ENCODE peak calls at places on chromosomes 2 and 18, in four cellular contexts. One of them, this sample, is unnamed.

GRCh38 chr2:241315879-241316700 is at the start of gene SEPTIN2:
- DNase-seq in WTC11: no peak
- DNase-seq in HepG2: peak
- DNase-seq in K562: peak
- DNase-seq in this sample: peak

GRCh38 chr2:18623782-18624181 is 34.4 kb upstream of the NT5C1B start:
- DNase-seq in WTC11: no peak
- DNase-seq in HepG2: no peak
- DNase-seq in K562: no peak
- DNase-seq in this sample: no peak

GRCh38 chr2:78541088-78541450 is 484.4 kb upstream of the REG3G start:
- DNase-seq in WTC11: no peak
- DNase-seq in HepG2: peak
- DNase-seq in K562: no peak
- DNase-seq in this sample: no peak

GRCh38 chr2:105243961-105244360 is 2.4 kb downstream of the GPR45 start:
- DNase-seq in WTC11: peak
- DNase-seq in HepG2: peak
- DNase-seq in K562: peak
- DNase-seq in this sample: peak

GRCh38 chr18:68660355-68661183 is 54.3 kb downstream of the TMX3 start:
- DNase-seq in WTC11: no peak
- DNase-seq in HepG2: peak
- DNase-seq in K562: peak
- DNase-seq in this sample: no peak

GRCh38 chr2:239523944-239524310 is 123.1 kb upstream of the HDAC4 start:
- DNase-seq in WTC11: no peak
- DNase-seq in HepG2: no peak
- DNase-seq in K562: no peak
- DNase-seq in this sample: no peak

GRCh38 chr2:9771481-9772017 is 71.7 kb upstream of the TAF1B start:
- DNase-seq in WTC11: no peak
- DNase-seq in HepG2: peak
- DNase-seq in K562: peak
- DNase-seq in this sample: no peak

GRCh38 chr2:23531280-23531679 is 146.3 kb downstream of the KLHL29 start:
- DNase-seq in WTC11: no peak
- DNase-seq in HepG2: no peak
- DNase-seq in K562: no peak
- DNase-seq in this sample: no peak

GRCh38 chr18:11817229-11817628 is 34.0 kb upstream of the CHMP1B start:
- DNase-seq in WTC11: no peak
- DNase-seq in HepG2: no peak
- DNase-seq in K562: no peak
- DNase-seq in this sample: no peak

GRCh38 chr2:238079874-238080327 is 19.1 kb downstream of the SCLY start:
- DNase-seq in WTC11: no peak
- DNase-seq in HepG2: peak
- DNase-seq in K562: no peak
- DNase-seq in this sample: no peak

GRCh38 chr2:96760036-96760985 is at the start of gene CNNM4:
- DNase-seq in WTC11: peak
- DNase-seq in HepG2: peak
- DNase-seq in K562: peak
- DNase-seq in this sample: peak

GRCh38 chr2:96763511-96764252 is 3.0 kb downstream of the CNNM4 start:
- DNase-seq in WTC11: peak
- DNase-seq in HepG2: peak
- DNase-seq in K562: peak
- DNase-seq in this sample: peak

GRCh38 chr2:96760986-96761832 is 507 bp downstream of the CNNM4 start:
- DNase-seq in WTC11: peak
- DNase-seq in HepG2: peak
- DNase-seq in K562: peak
- DNase-seq in this sample: no peak

GRCh38 chr2:96764253-96764637 is 3.5 kb downstream of the CNNM4 start:
- DNase-seq in WTC11: peak
- DNase-seq in HepG2: no peak
- DNase-seq in K562: no peak
- DNase-seq in this sample: no peak

GRCh38 chr2:96762529-96763253 is 2.0 kb downstream of the CNNM4 start:
- DNase-seq in WTC11: peak
- DNase-seq in HepG2: no peak
- DNase-seq in K562: no peak
- DNase-seq in this sample: no peak
- TF ChIP-seq SP1 in WTC11: no peak
- TF ChIP-seq SP1 in HepG2: no peak
- TF ChIP-seq SP1 in K562: no peak
- TF ChIP-seq SP1 in this sample: no peak

GRCh38 chr18:61582205-61582710 is 249.0 kb downstream of the CDH20 start:
- DNase-seq in WTC11: no peak
- DNase-seq in HepG2: no peak
- DNase-seq in K562: no peak
- DNase-seq in this sample: no peak

GRCh38 chr18:61583548-61583947 is 250.3 kb downstream of the CDH20 start:
- DNase-seq in WTC11: no peak
- DNase-seq in HepG2: no peak
- DNase-seq in K562: no peak
- DNase-seq in this sample: no peak

GRCh38 chr18:61579581-61579980 is 246.4 kb downstream of the CDH20 start:
- DNase-seq in WTC11: no peak
- DNase-seq in HepG2: no peak
- DNase-seq in K562: no peak
- DNase-seq in this sample: no peak

GRCh38 chr18:61580061-61580460 is 246.8 kb downstream of the CDH20 start:
- DNase-seq in WTC11: no peak
- DNase-seq in HepG2: no peak
- DNase-seq in K562: no peak
- DNase-seq in this sample: no peak

DNA sequence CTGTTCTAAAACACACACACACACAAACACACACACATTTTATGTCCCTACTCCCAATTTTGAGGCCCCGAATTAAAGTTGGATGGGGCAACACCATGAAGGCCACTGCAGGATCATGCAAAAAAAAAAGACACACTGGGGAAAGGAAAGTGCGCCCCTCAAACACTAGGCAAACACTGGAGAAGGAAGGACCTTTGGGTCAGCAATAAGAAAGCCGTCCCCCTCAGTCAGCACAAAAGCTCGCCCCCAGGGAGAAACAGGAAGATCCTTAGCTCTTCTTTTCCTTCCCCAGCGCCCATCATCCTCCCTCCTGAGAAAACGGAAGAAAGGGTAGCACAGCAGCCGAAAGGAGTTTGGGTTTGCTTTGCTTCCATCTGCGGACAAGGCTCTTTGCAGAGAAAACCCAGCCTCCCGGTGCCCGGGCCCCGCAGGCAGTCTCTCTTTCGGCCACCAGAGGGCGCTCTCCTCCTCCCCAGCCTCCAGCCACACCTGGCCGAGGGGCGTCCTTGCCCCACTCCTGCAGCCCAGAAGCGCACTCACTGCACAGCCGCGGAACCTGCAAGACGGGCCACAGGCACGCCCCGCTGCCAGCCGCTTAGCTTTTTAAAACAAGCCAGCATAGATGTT is 248.5 kb downstream of the CDH20 start:
- DNase-seq in WTC11: peak
- DNase-seq in HepG2: peak
- DNase-seq in K562: peak
- DNase-seq in this sample: peak
- TF ChIP-seq ELF4 in WTC11: no peak
- TF ChIP-seq ELF4 in HepG2: no peak
- TF ChIP-seq ELF4 in K562: no peak
- TF ChIP-seq ELF4 in this sample: no peak

GRCh38 chr2:111185496-111186022 is 64.8 kb downstream of the BCL2L11 start:
- DNase-seq in WTC11: no peak
- DNase-seq in HepG2: no peak
- DNase-seq in K562: no peak
- DNase-seq in this sample: no peak

GRCh38 chr2:111188681-111189080 is 68.0 kb downstream of the BCL2L11 start:
- DNase-seq in WTC11: no peak
- DNase-seq in HepG2: no peak
- DNase-seq in K562: no peak
- DNase-seq in this sample: no peak

GRCh38 chr2:111184725-111185495 is 64.2 kb downstream of the BCL2L11 start:
- DNase-seq in WTC11: no peak
- DNase-seq in HepG2: no peak
- DNase-seq in K562: no peak
- DNase-seq in this sample: no peak

GRCh38 chr2:111186933-111187332 is 66.2 kb downstream of the BCL2L11 start:
- DNase-seq in WTC11: no peak
- DNase-seq in HepG2: no peak
- DNase-seq in K562: no peak
- DNase-seq in this sample: no peak

GRCh38 chr2:111186123-111186715 is 65.5 kb downstream of the BCL2L11 start:
- DNase-seq in WTC11: no peak
- DNase-seq in HepG2: no peak
- DNase-seq in K562: no peak
- DNase-seq in this sample: no peak
- TF ChIP-seq SP1 in WTC11: no peak
- TF ChIP-seq SP1 in HepG2: no peak
- TF ChIP-seq SP1 in K562: no peak
- TF ChIP-seq SP1 in this sample: no peak

GRCh38 chr2:131493199-131494018 is 1.2 kb upstream of the MZT2A start:
- DNase-seq in WTC11: no peak
- DNase-seq in HepG2: peak
- DNase-seq in K562: no peak
- DNase-seq in this sample: no peak
- TF ChIP-seq ELF4 in WTC11: no peak
- TF ChIP-seq ELF4 in HepG2: no peak
- TF ChIP-seq ELF4 in K562: no peak
- TF ChIP-seq ELF4 in this sample: no peak

GRCh38 chr2:106847366-106847765 is 38.6 kb downstream of the ST6GAL2 start:
- DNase-seq in WTC11: no peak
- DNase-seq in HepG2: no peak
- DNase-seq in K562: no peak
- DNase-seq in this sample: no peak
- TF ChIP-seq SP1 in WTC11: no peak
- TF ChIP-seq SP1 in HepG2: no peak
- TF ChIP-seq SP1 in K562: no peak
- TF ChIP-seq SP1 in this sample: no peak

GRCh38 chr2:62283147-62283546 is 87.2 kb downstream of the B3GNT2 start:
- DNase-seq in WTC11: no peak
- DNase-seq in HepG2: no peak
- DNase-seq in K562: no peak
- DNase-seq in this sample: no peak

GRCh38 chr2:62284980-62285379 is 89.1 kb downstream of the B3GNT2 start:
- DNase-seq in WTC11: no peak
- DNase-seq in HepG2: no peak
- DNase-seq in K562: no peak
- DNase-seq in this sample: no peak

GRCh38 chr2:62286089-62286785 is 90.3 kb downstream of the B3GNT2 start:
- DNase-seq in WTC11: no peak
- DNase-seq in HepG2: no peak
- DNase-seq in K562: no peak
- DNase-seq in this sample: no peak

GRCh38 chr2:62281661-62282060 is 85.7 kb downstream of the B3GNT2 start:
- DNase-seq in WTC11: no peak
- DNase-seq in HepG2: no peak
- DNase-seq in K562: no peak
- DNase-seq in this sample: no peak

DNA sequence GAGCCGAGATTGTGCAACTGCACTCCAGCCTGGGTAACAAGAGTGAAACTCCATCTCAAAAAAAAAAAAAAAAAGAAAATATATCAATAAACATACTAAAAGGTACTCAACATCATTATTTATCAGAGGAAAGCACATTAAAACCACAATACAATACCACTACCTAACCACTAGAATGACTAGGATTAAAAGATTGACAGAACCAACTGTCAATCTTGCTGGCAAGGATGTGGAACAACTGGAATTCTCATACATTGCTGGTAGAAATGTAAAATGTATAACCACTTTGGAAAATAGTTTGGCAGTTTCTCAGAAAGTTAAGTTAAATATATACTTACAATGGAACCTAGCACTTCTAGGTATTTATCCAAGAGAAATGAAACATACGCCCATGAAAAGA is 88.6 kb downstream of the B3GNT2 start:
- DNase-seq in WTC11: no peak
- DNase-seq in HepG2: no peak
- DNase-seq in K562: no peak
- DNase-seq in this sample: no peak
- TF ChIP-seq ELF4 in WTC11: no peak
- TF ChIP-seq ELF4 in HepG2: no peak
- TF ChIP-seq ELF4 in K562: no peak
- TF ChIP-seq ELF4 in this sample: no peak

GRCh38 chr2:220280741-220281140 is 653.3 kb downstream of the SLC4A3 start:
- DNase-seq in WTC11: no peak
- DNase-seq in HepG2: no peak
- DNase-seq in K562: no peak
- DNase-seq in this sample: no peak
- TF ChIP-seq SP1 in WTC11: no peak
- TF ChIP-seq SP1 in HepG2: no peak
- TF ChIP-seq SP1 in K562: no peak
- TF ChIP-seq SP1 in this sample: no peak